ENCODE peak calls at places on chromosome 3, in ten cellular contexts. One of them, this sample, is unnamed.

GRCh38 chr3:34011171-34012101 is 213.0 kb downstream of the PDCD6IP start:
- DNase-seq in lower lobe of right lung: no peak
- DNase-seq in activated CD8-positive, alpha-beta memory T cell treated with anti-CD3 and anti-CD28 coated beads, Interleukin-2, amount 50 U/mL, for 4 hours: no peak
- DNase-seq in mucosa of gallbladder: no peak
- DNase-seq in stimulated activated CD8-positive, alpha-beta memory T cell treated with anti-CD3 and anti-CD28 coated beads, Interleukin-12 subunit alpha, Interleukin-12 subunit beta, amount 100 ng/mL, for 4 hours: no peak
- DNase-seq in astrocyte of the spinal cord: peak; percentile 47
- DNase-seq in GM23248: peak; percentile 63
- DNase-seq in T-helper 17 cell: no peak
- DNase-seq in HL-60: no peak
- DNase-seq in AG08396: peak; percentile 17
- DNase-seq in this sample: no peak

GRCh38 chr3:55333923-55334322 is 153.2 kb downstream of the WNT5A start:
- DNase-seq in HL-60: no peak
- DNase-seq in lower lobe of right lung: no peak
- DNase-seq in mucosa of gallbladder: no peak
- DNase-seq in AG08396: peak; percentile 47
- DNase-seq in activated CD8-positive, alpha-beta memory T cell treated with anti-CD3 and anti-CD28 coated beads, Interleukin-2, amount 50 U/mL, for 4 hours: no peak
- DNase-seq in T-helper 17 cell: no peak
- DNase-seq in GM23248: peak; percentile 82
- DNase-seq in stimulated activated CD8-positive, alpha-beta memory T cell treated with anti-CD3 and anti-CD28 coated beads, Interleukin-12 subunit alpha, Interleukin-12 subunit beta, amount 100 ng/mL, for 4 hours: no peak
- DNase-seq in astrocyte of the spinal cord: peak; percentile 75
- DNase-seq in this sample: no peak

GRCh38 chr3:113242091-113242581 is 30.8 kb downstream of the BOC start:
- DNase-seq in lower lobe of right lung: no peak
- DNase-seq in HL-60: no peak
- DNase-seq in mucosa of gallbladder: no peak
- DNase-seq in activated CD8-positive, alpha-beta memory T cell treated with anti-CD3 and anti-CD28 coated beads, Interleukin-2, amount 50 U/mL, for 4 hours: no peak
- DNase-seq in T-helper 17 cell: no peak
- DNase-seq in GM23248: peak; percentile 81
- DNase-seq in AG08396: no peak
- DNase-seq in stimulated activated CD8-positive, alpha-beta memory T cell treated with anti-CD3 and anti-CD28 coated beads, Interleukin-12 subunit alpha, Interleukin-12 subunit beta, amount 100 ng/mL, for 4 hours: no peak
- DNase-seq in astrocyte of the spinal cord: peak; percentile 78
- DNase-seq in this sample: no peak

GRCh38 chr3:80190051-80190450 is 422.3 kb upstream of the ROBO1 start:
- DNase-seq in AG08396: peak; percentile 2
- DNase-seq in astrocyte of the spinal cord: peak; percentile 90
- DNase-seq in HL-60: no peak
- DNase-seq in stimulated activated CD8-positive, alpha-beta memory T cell treated with anti-CD3 and anti-CD28 coated beads, Interleukin-12 subunit alpha, Interleukin-12 subunit beta, amount 100 ng/mL, for 4 hours: no peak
- DNase-seq in mucosa of gallbladder: no peak
- DNase-seq in activated CD8-positive, alpha-beta memory T cell treated with anti-CD3 and anti-CD28 coated beads, Interleukin-2, amount 50 U/mL, for 4 hours: no peak
- DNase-seq in lower lobe of right lung: no peak
- DNase-seq in T-helper 17 cell: no peak
- DNase-seq in GM23248: peak; percentile 29
- DNase-seq in this sample: no peak

GRCh38 chr3:191065183-191065805 is 133.7 kb upstream of the OSTN start:
- DNase-seq in astrocyte of the spinal cord: no peak
- DNase-seq in activated CD8-positive, alpha-beta memory T cell treated with anti-CD3 and anti-CD28 coated beads, Interleukin-2, amount 50 U/mL, for 4 hours: no peak
- DNase-seq in GM23248: peak; percentile 72
- DNase-seq in mucosa of gallbladder: no peak
- DNase-seq in lower lobe of right lung: no peak
- DNase-seq in HL-60: no peak
- DNase-seq in stimulated activated CD8-positive, alpha-beta memory T cell treated with anti-CD3 and anti-CD28 coated beads, Interleukin-12 subunit alpha, Interleukin-12 subunit beta, amount 100 ng/mL, for 4 hours: no peak
- DNase-seq in T-helper 17 cell: no peak
- DNase-seq in AG08396: no peak
- DNase-seq in this sample: no peak

GRCh38 chr3:162141232-162141631 is 644.6 kb downstream of the OTOL1 start:
- DNase-seq in astrocyte of the spinal cord: peak; percentile 72
- DNase-seq in T-helper 17 cell: no peak
- DNase-seq in mucosa of gallbladder: no peak
- DNase-seq in HL-60: no peak
- DNase-seq in GM23248: peak; percentile 64
- DNase-seq in activated CD8-positive, alpha-beta memory T cell treated with anti-CD3 and anti-CD28 coated beads, Interleukin-2, amount 50 U/mL, for 4 hours: no peak
- DNase-seq in AG08396: peak; percentile 14
- DNase-seq in lower lobe of right lung: no peak
- DNase-seq in stimulated activated CD8-positive, alpha-beta memory T cell treated with anti-CD3 and anti-CD28 coated beads, Interleukin-12 subunit alpha, Interleukin-12 subunit beta, amount 100 ng/mL, for 4 hours: no peak
- DNase-seq in this sample: no peak

GRCh38 chr3:107236661-107237375 is 140.4 kb upstream of the CCDC54 start:
- DNase-seq in mucosa of gallbladder: no peak
- DNase-seq in astrocyte of the spinal cord: no peak
- DNase-seq in lower lobe of right lung: no peak
- DNase-seq in GM23248: no peak
- DNase-seq in T-helper 17 cell: no peak
- DNase-seq in activated CD8-positive, alpha-beta memory T cell treated with anti-CD3 and anti-CD28 coated beads, Interleukin-2, amount 50 U/mL, for 4 hours: no peak
- DNase-seq in stimulated activated CD8-positive, alpha-beta memory T cell treated with anti-CD3 and anti-CD28 coated beads, Interleukin-12 subunit alpha, Interleukin-12 subunit beta, amount 100 ng/mL, for 4 hours: no peak
- DNase-seq in AG08396: no peak
- DNase-seq in HL-60: no peak
- DNase-seq in this sample: no peak

GRCh38 chr3:164620423-164620822 is 457.9 kb downstream of the SI start:
- DNase-seq in HL-60: no peak
- DNase-seq in T-helper 17 cell: no peak
- DNase-seq in GM23248: no peak
- DNase-seq in stimulated activated CD8-positive, alpha-beta memory T cell treated with anti-CD3 and anti-CD28 coated beads, Interleukin-12 subunit alpha, Interleukin-12 subunit beta, amount 100 ng/mL, for 4 hours: no peak
- DNase-seq in astrocyte of the spinal cord: no peak
- DNase-seq in mucosa of gallbladder: no peak
- DNase-seq in activated CD8-positive, alpha-beta memory T cell treated with anti-CD3 and anti-CD28 coated beads, Interleukin-2, amount 50 U/mL, for 4 hours: no peak
- DNase-seq in lower lobe of right lung: no peak
- DNase-seq in AG08396: no peak
- DNase-seq in this sample: no peak

GRCh38 chr3:100506355-100506754 is 13.9 kb downstream of the TMEM45A start:
- DNase-seq in mucosa of gallbladder: no peak
- DNase-seq in stimulated activated CD8-positive, alpha-beta memory T cell treated with anti-CD3 and anti-CD28 coated beads, Interleukin-12 subunit alpha, Interleukin-12 subunit beta, amount 100 ng/mL, for 4 hours: no peak
- DNase-seq in AG08396: no peak
- DNase-seq in activated CD8-positive, alpha-beta memory T cell treated with anti-CD3 and anti-CD28 coated beads, Interleukin-2, amount 50 U/mL, for 4 hours: no peak
- DNase-seq in astrocyte of the spinal cord: peak; percentile 78
- DNase-seq in T-helper 17 cell: no peak
- DNase-seq in lower lobe of right lung: no peak
- DNase-seq in GM23248: peak; percentile 24
- DNase-seq in HL-60: no peak
- DNase-seq in this sample: no peak

GRCh38 chr3:73563896-73564582 is 60.7 kb downstream of the PDZRN3 start:
- DNase-seq in stimulated activated CD8-positive, alpha-beta memory T cell treated with anti-CD3 and anti-CD28 coated beads, Interleukin-12 subunit alpha, Interleukin-12 subunit beta, amount 100 ng/mL, for 4 hours: no peak
- DNase-seq in activated CD8-positive, alpha-beta memory T cell treated with anti-CD3 and anti-CD28 coated beads, Interleukin-2, amount 50 U/mL, for 4 hours: no peak
- DNase-seq in astrocyte of the spinal cord: peak; percentile 17
- DNase-seq in HL-60: no peak
- DNase-seq in GM23248: peak; percentile 47
- DNase-seq in T-helper 17 cell: no peak
- DNase-seq in mucosa of gallbladder: no peak
- DNase-seq in lower lobe of right lung: no peak
- DNase-seq in AG08396: peak; percentile 17
- DNase-seq in this sample: no peak

GRCh38 chr3:155219106-155219505 is 74.4 kb downstream of the STRIT1 start:
- DNase-seq in lower lobe of right lung: no peak
- DNase-seq in astrocyte of the spinal cord: no peak
- DNase-seq in mucosa of gallbladder: no peak
- DNase-seq in T-helper 17 cell: no peak
- DNase-seq in GM23248: no peak
- DNase-seq in HL-60: no peak
- DNase-seq in AG08396: no peak
- DNase-seq in activated CD8-positive, alpha-beta memory T cell treated with anti-CD3 and anti-CD28 coated beads, Interleukin-2, amount 50 U/mL, for 4 hours: no peak
- DNase-seq in stimulated activated CD8-positive, alpha-beta memory T cell treated with anti-CD3 and anti-CD28 coated beads, Interleukin-12 subunit alpha, Interleukin-12 subunit beta, amount 100 ng/mL, for 4 hours: no peak
- DNase-seq in this sample: no peak